ENCODE peak calls at places on chromosomes 4 and X, in seven cellular contexts. X is AG08395, L is GM03348, A is heart right ventricle, Q is IMR-90, M is foreskin fibroblast, N is non-pigmented ciliary epithelial cell. B is an unnamed sample.

GRCh38 chr4:54073481-54073880 is 9.1 kb upstream of the CHIC2 start:
- DNase-seq in N (no peak), X (no peak), A (no peak), M (peak), L (peak), Q (peak), B (peak)

GRCh38 chrX:41276661-41277506 is 57.1 kb upstream of the DDX3X start:
- DNase-seq in N (no peak), X (no peak), Q (no peak), L (peak), M (no peak), A (no peak), B (no peak)

GRCh38 chr4:67198757-67199156 is 346.5 kb downstream of the CENPC start:
- DNase-seq in X (no peak), M (no peak), L (no peak), N (peak), A (no peak), Q (no peak), B (peak)

GRCh38 chrX:75746891-75747639 is 38.0 kb downstream of the MAGEE2 start:
- DNase-seq in Q (no peak), A (peak), M (no peak), L (peak), N (no peak), X (peak), B (peak)

GRCh38 chr4:148770848-148771247 is 328.6 kb upstream of the NR3C2 start:
- DNase-seq in X (no peak), L (no peak), A (no peak), Q (peak), N (no peak), M (no peak), B (no peak)

GRCh38 chr4:119300072-119300387 is 21.9 kb downstream of the FABP2 start:
- DNase-seq in N (no peak), X (peak), M (no peak), A (peak), L (peak), Q (peak), B (peak)

GRCh38 chr4:36165256-36166005 is 78.9 kb downstream of the ARAP2 start:
- DNase-seq in A (no peak), N (no peak), M (no peak), X (no peak), Q (peak), L (no peak), B (peak)

GRCh38 chr4:1628892-1629703 is 55.0 kb downstream of the FAM53A start:
- DNase-seq in N (no peak), M (peak), A (peak), Q (peak), X (peak), L (peak), B (peak)

GRCh38 chrX:40176256-40176978 is 78.7 kb upstream of the BCOR start:
- DNase-seq in L (peak), X (peak), Q (no peak), N (no peak), M (no peak), A (peak), B (peak)

GRCh38 chr4:127580891-127581290 is 51.9 kb upstream of the INTU start:
- DNase-seq in X (no peak), Q (no peak), M (no peak), N (no peak), L (no peak), A (no peak), B (no peak)

GRCh38 chrX:110104078-110104477 is 101.2 kb downstream of the TMEM164 start:
- DNase-seq in Q (no peak), L (no peak), N (no peak), M (no peak), A (no peak), X (no peak), B (no peak)

GRCh38 chr4:169620846-169621228 is 459 bp downstream of the CLCN3 start:
- DNase-seq in M (no peak), N (no peak), A (no peak), X (no peak), L (no peak), Q (no peak), B (peak)

GRCh38 chrX:47643926-47644325 is 6.4 kb downstream of the ELK1 start:
- DNase-seq in M (peak), A (no peak), Q (peak), L (peak), N (no peak), X (peak), B (peak)

GRCh38 chr4:105624530-105624929 is 72.1 kb downstream of the ARHGEF38 start:
- DNase-seq in M (peak), A (no peak), X (peak), L (peak), N (no peak), Q (peak), B (peak)

GRCh38 chrX:132271330-132271729 is 52.1 kb upstream of the RAP2C start:
- DNase-seq in Q (no peak), X (no peak), L (no peak), M (no peak), N (no peak), A (no peak), B (no peak)

GRCh38 chr4:37717575-37717974 is 31.4 kb upstream of the RELL1 start:
- DNase-seq in N (no peak), M (peak), A (no peak), L (peak), Q (peak), X (peak), B (peak)

GRCh38 chr4:76072760-76073159 is 1.7 kb upstream of the ART3 start:
- DNase-seq in Q (no peak), L (no peak), A (no peak), M (no peak), N (no peak), X (no peak), B (no peak)

GRCh38 chrX:109632906-109633504 is 8.0 kb upstream of the KCNE5 start:
- DNase-seq in A (no peak), M (peak), L (peak), Q (peak), X (peak), N (no peak), B (peak)

GRCh38 chr4:69995526-69996016 is at the start of gene STATH:
- DNase-seq in L (no peak), M (no peak), N (no peak), A (no peak), Q (no peak), X (no peak), B (no peak)

GRCh38 chrX:153888344-153888743 is 2.4 kb upstream of the L1CAM start:
- DNase-seq in M (no peak), X (no peak), A (no peak), N (no peak), Q (no peak), L (no peak), B (no peak)

GRCh38 chr4:153191795-153192363 is 12.4 kb upstream of the TRIM2 start:
- DNase-seq in N (no peak), Q (no peak), A (no peak), X (no peak), L (no peak), M (no peak), B (no peak)

GRCh38 chrX:151753313-151754041 is 18.9 kb downstream of the CNGA2 start:
- DNase-seq in M (peak), L (peak), Q (peak), X (peak), N (no peak), A (peak), B (no peak)

GRCh38 chrX:105981772-105982485 is 56.6 kb downstream of the SERPINA7 start:
- DNase-seq in A (no peak), Q (no peak), M (no peak), N (no peak), L (no peak), X (no peak), B (no peak)

GRCh38 chrX:136157187-136157586 is 9.9 kb downstream of the FHL1 start:
- DNase-seq in L (no peak), A (no peak), N (no peak), M (no peak), X (no peak), Q (no peak), B (no peak)

GRCh38 chr4:183354213-183354612 is 32.0 kb upstream of the CLDN24 start:
- DNase-seq in N (no peak), L (no peak), X (no peak), M (no peak), A (no peak), Q (no peak), B (no peak)

GRCh38 chr4:108762559-108763225 is at the start of gene ETNPPL:
- DNase-seq in A (peak), N (no peak), X (no peak), Q (no peak), M (no peak), L (peak), B (peak)

GRCh38 chrX:153590961-153591956 is 7.7 kb downstream of the CCNQ start:
- DNase-seq in L (no peak), A (no peak), X (no peak), N (no peak), M (no peak), Q (no peak), B (no peak)

GRCh38 chrX:41317487-41318208 is 16.3 kb upstream of the DDX3X start:
- DNase-seq in Q (no peak), N (no peak), M (no peak), X (no peak), A (no peak), L (no peak), B (no peak)

GRCh38 chr4:106245176-106245575 is 70.8 kb downstream of the TBCK start:
- DNase-seq in L (no peak), N (no peak), A (no peak), Q (peak), M (no peak), X (no peak), B (no peak)

GRCh38 chrX:54066841-54067240 is 22.6 kb upstream of the PHF8 start:
- DNase-seq in L (peak), A (no peak), Q (peak), X (peak), M (peak), N (no peak), B (peak)

GRCh38 chrX:136209016-136209738 is 42.0 kb downstream of the MAP7D3 start:
- DNase-seq in N (no peak), Q (peak), A (peak), L (peak), M (no peak), X (peak), B (peak)

B was measured in mesenchymal stem cell.